ENCODE peak calls at places on chromosome 3, in four cellular contexts. C is Caco-2; V is stimulated activated CD4-positive, alpha-beta T cell treated with anti-CD3 and anti-CD28 coated beads, Interleukin-15, amount 100 ng/mL, for 1 hour; B is HTR-8/SVneo. T is an unnamed sample.

GRCh38 chr3:50316657-50317242 is 5.8 kb downstream of the HYAL2 start:
- DNase-seq in V (peak), B (peak), C (peak), T (peak)

GRCh38 chr3:161310649-161311423 is 60.5 kb downstream of the SPTSSB start:
- DNase-seq in C (no peak), V (no peak), B (no peak), T (no peak)

GRCh38 chr3:1082024-1082633 is 10.7 kb upstream of the CNTN6 start:
- DNase-seq in V (no peak), B (peak), C (peak), T (no peak)

GRCh38 chr3:130093741-130094391 is 12.2 kb downstream of the ALG1L2 start:
- DNase-seq in V (no peak), C (no peak), B (no peak), T (no peak)

GRCh38 chr3:194574639-194575483 is 58.4 kb downstream of the TMEM44 start:
- DNase-seq in V (no peak), B (no peak), C (no peak), T (no peak)

GRCh38 chr3:40920041-40920440 is 279.3 kb upstream of the CTNNB1 start:
- DNase-seq in V (no peak), B (no peak), C (no peak), T (no peak)

GRCh38 chr3:32401541-32402052 is 9.9 kb downstream of the CMTM7 start:
- DNase-seq in B (peak), V (peak), C (peak), T (no peak)

GRCh38 chr3:13362551-13362950 is 57.6 kb downstream of the NUP210 start:
- DNase-seq in C (no peak), B (no peak), V (no peak), T (no peak)

GRCh38 chr3:18223591-18224338 is 201.4 kb downstream of the SATB1 start:
- DNase-seq in B (no peak), V (no peak), C (no peak), T (no peak)

GRCh38 chr3:127860223-127860622 is 37.9 kb upstream of the MGLL start:
- DNase-seq in B (no peak), C (no peak), V (no peak), T (no peak)

GRCh38 chr3:42698911-42699230 is 3.7 kb downstream of the HHATL start:
- DNase-seq in B (no peak), V (no peak), C (no peak), T (no peak)

GRCh38 chr3:177753498-177754155 is 556.3 kb upstream of the TBL1XR1 start:
- DNase-seq in V (no peak), B (no peak), C (no peak), T (no peak)

GRCh38 chr3:13077431-13078157 is 4.4 kb upstream of the IQSEC1 start:
- DNase-seq in V (no peak), B (no peak), C (no peak), T (no peak)

GRCh38 chr3:52404391-52404790 is 40.5 kb downstream of the SEMA3G start:
- DNase-seq in B (no peak), C (no peak), V (no peak), T (peak)

GRCh38 chr3:17577795-17578520 is 164.5 kb downstream of the TBC1D5 start:
- DNase-seq in B (no peak), V (no peak), C (no peak), T (no peak)

GRCh38 chr3:49469876-49470713 is at the start of gene DAG1:
- DNase-seq in B (peak), C (peak), V (peak), T (peak)

GRCh38 chr3:178084938-178085816 is 451.1 kb upstream of the KCNMB2 start:
- DNase-seq in B (no peak), V (no peak), C (peak), T (peak)

GRCh38 chr3:174541708-174542107 is 317.4 kb upstream of the NAALADL2 start:
- DNase-seq in C (no peak), B (no peak), V (no peak), T (no peak)

GRCh38 chr3:76702676-76703075 is 337.2 kb upstream of the ROBO2 start:
- DNase-seq in B (no peak), C (no peak), V (no peak), T (no peak)

T was measured in suprapubic skin.